ENCODE peak calls at places on chromosomes 2 and 18, in nine cellular contexts. One of them, this sample, is unnamed.
A peak's percentile ranks its signal among the peaks of the same experiment; 100 is the strongest.

GRCh38 chr2:8779795-8780194 is 57.6 kb downstream of the KIDINS220 start:
- DNase-seq in CD8-positive, alpha-beta memory T cell: no peak
- DNase-seq in CD4-positive, CD25-positive, alpha-beta regulatory T cell: no peak
- DNase-seq in esophagus squamous epithelium: no peak
- DNase-seq in thoracic aorta: no peak
- DNase-seq in cardiac muscle cell: no peak
- DNase-seq in spleen: no peak
- DNase-seq in hepatocyte: no peak
- DNase-seq in vagina: no peak
- DNase-seq in this sample: no peak

GRCh38 chr2:24359129-24359528 is 1.2 kb downstream of the ITSN2 start:
- DNase-seq in spleen: no peak
- DNase-seq in hepatocyte: no peak
- DNase-seq in cardiac muscle cell: no peak
- DNase-seq in thoracic aorta: no peak
- DNase-seq in CD8-positive, alpha-beta memory T cell: no peak
- DNase-seq in esophagus squamous epithelium: no peak
- DNase-seq in vagina: no peak
- DNase-seq in CD4-positive, CD25-positive, alpha-beta regulatory T cell: no peak
- DNase-seq in this sample: no peak

GRCh38 chr2:164917296-164917903 is 37.9 kb downstream of the SLC38A11 start:
- DNase-seq in vagina: no peak
- DNase-seq in thoracic aorta: no peak
- DNase-seq in spleen: no peak
- DNase-seq in hepatocyte: peak; percentile 75
- DNase-seq in CD4-positive, CD25-positive, alpha-beta regulatory T cell: no peak
- DNase-seq in cardiac muscle cell: peak; percentile 62
- DNase-seq in CD8-positive, alpha-beta memory T cell: no peak
- DNase-seq in esophagus squamous epithelium: no peak
- DNase-seq in this sample: no peak

GRCh38 chr2:103810875-103811274 is 1043.0 kb upstream of the POU3F3 start:
- DNase-seq in CD8-positive, alpha-beta memory T cell: no peak
- DNase-seq in cardiac muscle cell: no peak
- DNase-seq in spleen: no peak
- DNase-seq in esophagus squamous epithelium: no peak
- DNase-seq in hepatocyte: no peak
- DNase-seq in vagina: no peak
- DNase-seq in CD4-positive, CD25-positive, alpha-beta regulatory T cell: no peak
- DNase-seq in thoracic aorta: no peak
- DNase-seq in this sample: no peak

GRCh38 chr18:21914739-21915319 is 174.2 kb downstream of the MIB1 start:
- DNase-seq in CD4-positive, CD25-positive, alpha-beta regulatory T cell: no peak
- DNase-seq in hepatocyte: peak; percentile 78
- DNase-seq in spleen: no peak
- DNase-seq in cardiac muscle cell: peak; percentile 85
- DNase-seq in esophagus squamous epithelium: no peak
- DNase-seq in thoracic aorta: no peak
- DNase-seq in CD8-positive, alpha-beta memory T cell: no peak
- DNase-seq in vagina: peak; percentile 7
- DNase-seq in this sample: no peak

GRCh38 chr18:4107049-4107459 is 348.1 kb downstream of the DLGAP1 start:
- DNase-seq in vagina: no peak
- DNase-seq in CD4-positive, CD25-positive, alpha-beta regulatory T cell: no peak
- DNase-seq in hepatocyte: no peak
- DNase-seq in CD8-positive, alpha-beta memory T cell: no peak
- DNase-seq in cardiac muscle cell: no peak
- DNase-seq in esophagus squamous epithelium: no peak
- DNase-seq in spleen: no peak
- DNase-seq in thoracic aorta: no peak
- DNase-seq in this sample: no peak

GRCh38 chr2:133293544-133294270 is 274.6 kb downstream of the NCKAP5 start:
- DNase-seq in cardiac muscle cell: no peak
- DNase-seq in hepatocyte: no peak
- DNase-seq in CD8-positive, alpha-beta memory T cell: no peak
- DNase-seq in esophagus squamous epithelium: no peak
- DNase-seq in spleen: no peak
- DNase-seq in thoracic aorta: no peak
- DNase-seq in CD4-positive, CD25-positive, alpha-beta regulatory T cell: no peak
- DNase-seq in vagina: no peak
- DNase-seq in this sample: no peak

GRCh38 chr2:115739574-115739973 is 1297.1 kb downstream of the DPP10 start:
- DNase-seq in spleen: no peak
- DNase-seq in hepatocyte: peak; percentile 7
- DNase-seq in vagina: no peak
- DNase-seq in CD4-positive, CD25-positive, alpha-beta regulatory T cell: no peak
- DNase-seq in thoracic aorta: no peak
- DNase-seq in esophagus squamous epithelium: no peak
- DNase-seq in cardiac muscle cell: no peak
- DNase-seq in CD8-positive, alpha-beta memory T cell: no peak
- DNase-seq in this sample: no peak

GRCh38 chr2:147482590-147483292 is 362.1 kb upstream of the ACVR2A start:
- DNase-seq in esophagus squamous epithelium: no peak
- DNase-seq in CD8-positive, alpha-beta memory T cell: no peak
- DNase-seq in thoracic aorta: no peak
- DNase-seq in spleen: no peak
- DNase-seq in vagina: no peak
- DNase-seq in cardiac muscle cell: no peak
- DNase-seq in CD4-positive, CD25-positive, alpha-beta regulatory T cell: no peak
- DNase-seq in hepatocyte: no peak
- DNase-seq in this sample: no peak

GRCh38 chr2:176642074-176642473 is 372.8 kb downstream of the MTX2 start:
- DNase-seq in spleen: no peak
- DNase-seq in esophagus squamous epithelium: no peak
- DNase-seq in cardiac muscle cell: no peak
- DNase-seq in CD4-positive, CD25-positive, alpha-beta regulatory T cell: no peak
- DNase-seq in CD8-positive, alpha-beta memory T cell: no peak
- DNase-seq in hepatocyte: no peak
- DNase-seq in thoracic aorta: no peak
- DNase-seq in vagina: no peak
- DNase-seq in this sample: no peak

GRCh38 chr2:39701137-39701536 is 35.4 kb downstream of the TMEM178A start:
- DNase-seq in hepatocyte: no peak
- DNase-seq in CD4-positive, CD25-positive, alpha-beta regulatory T cell: no peak
- DNase-seq in CD8-positive, alpha-beta memory T cell: no peak
- DNase-seq in thoracic aorta: no peak
- DNase-seq in cardiac muscle cell: no peak
- DNase-seq in spleen: no peak
- DNase-seq in vagina: no peak
- DNase-seq in esophagus squamous epithelium: no peak
- DNase-seq in this sample: no peak

GRCh38 chr18:45004531-45004930 is 323.8 kb downstream of the SETBP1 start:
- DNase-seq in CD8-positive, alpha-beta memory T cell: no peak
- DNase-seq in cardiac muscle cell: no peak
- DNase-seq in spleen: no peak
- DNase-seq in vagina: no peak
- DNase-seq in hepatocyte: no peak
- DNase-seq in CD4-positive, CD25-positive, alpha-beta regulatory T cell: no peak
- DNase-seq in esophagus squamous epithelium: no peak
- DNase-seq in thoracic aorta: no peak
- DNase-seq in this sample: no peak

GRCh38 chr18:75727479-75727878 is 300.0 kb upstream of the SMIM21 start:
- DNase-seq in vagina: no peak
- DNase-seq in cardiac muscle cell: peak; percentile 59
- DNase-seq in hepatocyte: peak; percentile 35
- DNase-seq in CD8-positive, alpha-beta memory T cell: no peak
- DNase-seq in esophagus squamous epithelium: no peak
- DNase-seq in CD4-positive, CD25-positive, alpha-beta regulatory T cell: peak; percentile 23
- DNase-seq in thoracic aorta: no peak
- DNase-seq in spleen: no peak
- DNase-seq in this sample: no peak

DNA sequence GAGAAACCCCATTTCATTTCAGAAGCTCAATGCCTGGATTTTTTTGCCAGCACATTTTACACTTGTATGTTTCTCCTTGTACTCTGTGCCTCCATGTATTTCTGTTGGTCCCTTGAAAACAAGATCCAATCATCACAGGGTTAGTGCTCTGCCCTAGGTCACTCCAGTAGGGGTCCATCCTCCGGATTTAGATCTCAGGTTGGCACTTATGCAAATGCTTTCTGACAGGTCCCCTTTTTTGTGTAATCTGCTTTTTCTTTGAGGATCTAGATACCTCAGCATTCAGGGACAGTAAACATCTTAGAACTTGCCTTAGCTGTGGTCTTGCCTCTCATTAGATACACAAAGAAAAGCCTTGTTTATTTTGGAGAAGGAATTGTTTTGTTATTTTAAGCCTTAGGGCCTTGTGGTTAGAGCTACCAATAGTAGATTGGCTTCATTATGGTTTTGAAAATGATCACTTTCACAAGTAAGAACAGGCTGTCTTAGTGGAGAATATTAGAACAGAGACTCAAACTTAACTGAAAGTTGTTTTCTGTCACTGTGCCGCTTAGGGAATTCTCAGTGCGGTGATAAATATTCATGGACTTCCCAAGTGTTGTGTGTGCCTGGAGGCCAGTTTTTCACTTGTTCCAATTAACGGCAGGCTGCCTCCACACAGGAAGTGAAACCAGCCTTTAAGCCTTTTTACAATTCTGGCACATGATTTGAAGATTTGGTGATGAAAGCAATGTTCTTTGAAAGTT is 7.8 kb downstream of the MERTK start:
- DNase-seq in spleen: no peak
- DNase-seq in hepatocyte: no peak
- DNase-seq in CD4-positive, CD25-positive, alpha-beta regulatory T cell: peak; percentile 27
- DNase-seq in thoracic aorta: no peak
- DNase-seq in CD8-positive, alpha-beta memory T cell: no peak
- DNase-seq in cardiac muscle cell: no peak
- DNase-seq in vagina: no peak
- DNase-seq in esophagus squamous epithelium: no peak
- DNase-seq in this sample: no peak
- H3K4me3 ChIP-seq in spleen: no peak overlapping the region
- H3K4me3 ChIP-seq in hepatocyte: no peak overlapping the region
- H3K4me3 ChIP-seq in CD4-positive, CD25-positive, alpha-beta regulatory T cell: no peak overlapping the region
- H3K4me3 ChIP-seq in thoracic aorta: peak overlapping the region; percentile 50
- H3K4me3 ChIP-seq in CD8-positive, alpha-beta memory T cell: no peak overlapping the region
- H3K4me3 ChIP-seq in cardiac muscle cell: no peak overlapping the region
- H3K4me3 ChIP-seq in vagina: no peak overlapping the region
- H3K4me3 ChIP-seq in esophagus squamous epithelium: no peak overlapping the region
- H3K4me3 ChIP-seq in this sample: no peak overlapping the region

DNA sequence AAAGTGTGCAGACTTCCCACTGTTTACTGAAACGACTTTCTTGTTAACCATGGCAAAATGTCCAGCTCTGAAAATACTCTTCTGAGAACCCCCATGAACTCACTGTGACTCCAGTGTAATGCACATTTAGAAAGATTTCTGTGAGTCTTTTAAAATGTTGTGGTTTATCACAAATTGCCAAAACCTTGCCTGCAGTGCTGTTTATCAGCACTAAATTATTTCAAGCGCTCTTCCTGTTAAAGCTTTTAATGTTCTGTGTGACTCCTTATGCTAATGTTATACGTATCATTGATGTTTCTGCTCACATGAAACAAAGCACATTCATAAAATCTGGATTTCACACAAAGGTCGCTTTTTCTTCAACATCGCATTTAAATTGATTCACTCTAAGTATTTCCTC is 521.1 kb downstream of the NYAP2 start:
- DNase-seq in hepatocyte: no peak
- DNase-seq in cardiac muscle cell: peak; percentile 27
- DNase-seq in esophagus squamous epithelium: no peak
- DNase-seq in vagina: no peak
- DNase-seq in CD8-positive, alpha-beta memory T cell: no peak
- DNase-seq in thoracic aorta: no peak
- DNase-seq in CD4-positive, CD25-positive, alpha-beta regulatory T cell: no peak
- DNase-seq in spleen: no peak
- DNase-seq in this sample: no peak
- H3K4me1 ChIP-seq in hepatocyte: no peaks in the 10 kb centered on the region
- H3K4me1 ChIP-seq in cardiac muscle cell: no peaks in the 10 kb centered on the region
- H3K4me1 ChIP-seq in esophagus squamous epithelium: no peaks in the 10 kb centered on the region
- H3K4me1 ChIP-seq in vagina: no peaks in the 10 kb centered on the region
- H3K4me1 ChIP-seq in CD8-positive, alpha-beta memory T cell: no peaks in the 10 kb centered on the region
- H3K4me1 ChIP-seq in thoracic aorta: peaks cover 10% of the 10 kb centered on the region
- H3K4me1 ChIP-seq in CD4-positive, CD25-positive, alpha-beta regulatory T cell: no peaks in the 10 kb centered on the region
- H3K4me1 ChIP-seq in spleen: no peaks in the 10 kb centered on the region
- H3K4me1 ChIP-seq in this sample: no peaks in the 10 kb centered on the region

DNA sequence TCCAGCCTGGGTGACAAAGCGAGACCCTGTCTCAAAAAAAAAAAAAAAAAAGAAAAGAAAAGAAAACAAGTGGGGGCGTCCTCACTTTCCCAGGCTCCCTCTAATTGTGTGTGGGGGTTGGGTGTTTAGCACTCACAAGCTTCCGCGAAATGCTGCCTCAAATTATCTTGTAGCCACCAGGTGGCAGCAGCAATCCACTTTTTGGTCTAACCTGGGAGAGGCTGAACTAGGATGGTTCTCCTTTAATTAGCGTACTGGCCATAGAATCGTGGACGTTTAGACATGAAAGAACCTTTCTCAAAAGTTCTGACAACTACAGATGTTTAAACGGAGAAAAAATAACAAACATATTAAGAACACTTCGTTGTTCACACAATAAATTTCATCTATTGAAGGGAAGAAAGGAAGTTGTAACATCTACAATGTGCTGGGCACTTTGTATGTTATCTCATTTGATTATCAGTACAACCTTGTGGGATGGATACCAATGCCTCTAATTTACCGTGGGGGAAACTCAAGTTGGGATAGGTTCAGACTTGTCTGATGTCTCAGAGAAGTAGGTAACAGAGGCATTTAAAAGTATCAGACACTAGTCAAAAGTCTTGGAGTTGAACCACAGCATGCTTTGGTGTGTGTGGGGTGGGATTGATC is 122.7 kb upstream of the NABP1 start:
- DNase-seq in CD4-positive, CD25-positive, alpha-beta regulatory T cell: peak; percentile 82
- DNase-seq in CD8-positive, alpha-beta memory T cell: peak; percentile 72
- DNase-seq in cardiac muscle cell: peak; percentile 88
- DNase-seq in hepatocyte: peak; percentile 88
- DNase-seq in vagina: no peak
- DNase-seq in esophagus squamous epithelium: peak; percentile 9
- DNase-seq in thoracic aorta: peak; percentile 50
- DNase-seq in spleen: peak; percentile 87
- DNase-seq in this sample: peak; percentile 75
- H3K4me3 ChIP-seq in CD4-positive, CD25-positive, alpha-beta regulatory T cell: no peak overlapping the region
- H3K4me3 ChIP-seq in CD8-positive, alpha-beta memory T cell: no peak overlapping the region
- H3K4me3 ChIP-seq in cardiac muscle cell: no peak overlapping the region
- H3K4me3 ChIP-seq in hepatocyte: no peak overlapping the region
- H3K4me3 ChIP-seq in vagina: no peak overlapping the region
- H3K4me3 ChIP-seq in esophagus squamous epithelium: no peak overlapping the region
- H3K4me3 ChIP-seq in thoracic aorta: no peak overlapping the region
- H3K4me3 ChIP-seq in spleen: no peak overlapping the region
- H3K4me3 ChIP-seq in this sample: no peak overlapping the region

GRCh38 chr2:220946552-220946951 is 625.6 kb downstream of the EPHA4 start:
- DNase-seq in CD4-positive, CD25-positive, alpha-beta regulatory T cell: no peak
- DNase-seq in spleen: no peak
- DNase-seq in vagina: no peak
- DNase-seq in thoracic aorta: no peak
- DNase-seq in cardiac muscle cell: peak; percentile 2
- DNase-seq in esophagus squamous epithelium: no peak
- DNase-seq in CD8-positive, alpha-beta memory T cell: no peak
- DNase-seq in hepatocyte: no peak
- DNase-seq in this sample: no peak

GRCh38 chr2:220949476-220949875 is 622.6 kb downstream of the EPHA4 start:
- DNase-seq in vagina: no peak
- DNase-seq in cardiac muscle cell: no peak
- DNase-seq in hepatocyte: no peak
- DNase-seq in spleen: no peak
- DNase-seq in CD4-positive, CD25-positive, alpha-beta regulatory T cell: no peak
- DNase-seq in thoracic aorta: no peak
- DNase-seq in CD8-positive, alpha-beta memory T cell: no peak
- DNase-seq in esophagus squamous epithelium: no peak
- DNase-seq in this sample: no peak

DNA sequence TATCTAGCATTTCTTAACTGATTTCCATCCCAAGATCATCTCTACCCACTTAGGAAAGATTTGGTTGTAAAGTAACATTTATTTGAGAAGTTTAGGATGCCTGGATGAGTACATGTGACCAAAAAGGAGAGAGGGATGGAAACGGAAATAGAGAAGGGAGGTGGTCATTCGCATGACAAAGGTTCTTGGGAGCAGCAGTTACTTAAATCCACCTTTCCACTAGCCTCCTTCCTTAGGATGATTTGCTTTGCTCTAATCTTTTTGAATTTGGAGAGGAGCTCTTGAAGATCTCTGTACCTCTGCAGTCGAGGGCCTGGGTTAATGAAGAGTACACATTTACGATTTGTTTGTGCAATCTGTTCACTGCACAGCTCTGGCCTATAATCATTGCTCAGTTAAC is 623.5 kb downstream of the EPHA4 start:
- DNase-seq in hepatocyte: no peak
- DNase-seq in esophagus squamous epithelium: no peak
- DNase-seq in thoracic aorta: no peak
- DNase-seq in vagina: no peak
- DNase-seq in cardiac muscle cell: no peak
- DNase-seq in CD4-positive, CD25-positive, alpha-beta regulatory T cell: no peak
- DNase-seq in CD8-positive, alpha-beta memory T cell: no peak
- DNase-seq in spleen: no peak
- DNase-seq in this sample: no peak
- H3K4me1 ChIP-seq in hepatocyte: no peaks in the 10 kb centered on the region
- H3K4me1 ChIP-seq in esophagus squamous epithelium: no peaks in the 10 kb centered on the region
- H3K4me1 ChIP-seq in thoracic aorta: no peaks in the 10 kb centered on the region
- H3K4me1 ChIP-seq in vagina: no peaks in the 10 kb centered on the region
- H3K4me1 ChIP-seq in cardiac muscle cell: peaks cover 16% of the 10 kb centered on the region
- H3K4me1 ChIP-seq in CD4-positive, CD25-positive, alpha-beta regulatory T cell: no peaks in the 10 kb centered on the region
- H3K4me1 ChIP-seq in CD8-positive, alpha-beta memory T cell: no peaks in the 10 kb centered on the region
- H3K4me1 ChIP-seq in spleen: no peaks in the 10 kb centered on the region
- H3K4me1 ChIP-seq in this sample: no peaks in the 10 kb centered on the region

This sample was measured in effector memory CD4-positive, alpha-beta T cell.